ENCODE peak calls at places on chromosome 4, in four cellular contexts. One of them, this sample, is unnamed.

GRCh38 chr4:126458993-126459392 is 1144.2 kb downstream of the FAT4 start:
- DNase-seq in suprapubic skin: no peak
- DNase-seq in pancreas: no peak
- DNase-seq in Caco-2: no peak
- DNase-seq in this sample: no peak

GRCh38 chr4:184792950-184793555 is 32.7 kb downstream of the ACSL1 start:
- DNase-seq in suprapubic skin: no peak
- DNase-seq in pancreas: no peak
- DNase-seq in Caco-2: no peak
- DNase-seq in this sample: no peak

GRCh38 chr4:121190389-121190788 is 26.3 kb upstream of the TNIP3 start:
- DNase-seq in suprapubic skin: no peak
- DNase-seq in pancreas: no peak
- DNase-seq in Caco-2: no peak
- DNase-seq in this sample: no peak

GRCh38 chr4:33649015-33649414 is 2595.3 kb downstream of the ARAP2 start:
- DNase-seq in suprapubic skin: no peak
- DNase-seq in pancreas: no peak
- DNase-seq in Caco-2: peak; percentile 3
- DNase-seq in this sample: no peak

GRCh38 chr4:1057403-1057745 is 45.9 kb downstream of the FGFRL1 start:
- DNase-seq in suprapubic skin: peak; percentile 22
- DNase-seq in pancreas: no peak
- DNase-seq in Caco-2: no peak
- DNase-seq in this sample: no peak

GRCh38 chr4:65450899-65451298 is 219.4 kb downstream of the EPHA5 start:
- DNase-seq in suprapubic skin: no peak
- DNase-seq in pancreas: no peak
- DNase-seq in Caco-2: no peak
- DNase-seq in this sample: no peak

GRCh38 chr4:182354867-182355266 is 111.7 kb downstream of the TENM3 start:
- DNase-seq in suprapubic skin: no peak
- DNase-seq in pancreas: no peak
- DNase-seq in Caco-2: no peak
- DNase-seq in this sample: no peak

GRCh38 chr4:150310159-150310895 is 232.1 kb downstream of the DCLK2 start:
- DNase-seq in suprapubic skin: no peak
- DNase-seq in pancreas: no peak
- DNase-seq in Caco-2: no peak
- DNase-seq in this sample: no peak

GRCh38 chr4:173088144-173088543 is 80.5 kb upstream of the GALNT7 start:
- DNase-seq in suprapubic skin: no peak
- DNase-seq in pancreas: no peak
- DNase-seq in Caco-2: no peak
- DNase-seq in this sample: no peak

DNA sequence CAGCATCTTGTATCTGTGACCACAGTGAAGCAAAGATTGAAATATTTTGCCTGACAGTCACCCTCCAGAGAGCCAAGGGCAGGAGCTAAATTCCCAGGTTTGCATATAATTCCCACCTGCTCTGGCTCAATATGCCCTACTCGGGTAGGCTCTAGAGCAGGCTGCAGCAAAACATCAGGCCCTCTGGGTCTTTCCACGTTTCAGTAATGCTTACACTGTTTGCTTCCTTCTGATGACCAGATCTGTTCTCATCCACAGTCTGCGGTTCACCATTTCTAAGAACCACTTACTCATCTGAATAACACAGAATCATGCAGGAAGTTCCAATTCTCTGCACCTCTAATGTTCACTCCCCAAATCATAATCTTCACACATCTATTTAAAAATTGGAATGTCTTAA is 141.4 kb downstream of the PPP3CA start:
- DNase-seq in suprapubic skin: no peak
- DNase-seq in pancreas: no peak
- DNase-seq in Caco-2: no peak
- DNase-seq in this sample: no peak
- H3K4me3 ChIP-seq in suprapubic skin: no peak overlapping the region
- H3K4me3 ChIP-seq in pancreas: no peak overlapping the region
- H3K4me3 ChIP-seq in Caco-2: no peak overlapping the region
- H3K4me3 ChIP-seq in this sample: no peak overlapping the region

DNA sequence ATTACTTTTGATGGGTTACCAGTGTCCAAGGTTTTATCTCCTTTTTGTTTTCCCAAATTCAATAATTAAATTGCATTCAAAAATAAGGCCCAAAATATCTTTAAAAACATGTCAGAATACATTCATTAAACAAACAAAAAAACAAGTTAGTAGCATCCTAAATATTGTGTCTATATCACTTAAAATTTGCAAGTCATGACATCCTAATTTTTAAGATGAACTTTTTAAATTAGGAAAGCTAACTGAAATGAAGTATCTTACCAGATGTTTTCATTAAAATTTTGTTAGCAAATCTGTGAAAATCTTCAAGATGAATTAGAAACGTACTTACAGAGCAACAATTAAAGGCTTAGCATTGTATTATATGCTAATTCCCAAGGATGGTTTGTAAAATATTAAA is 962 bp upstream of the CFAP299 start:
- DNase-seq in suprapubic skin: no peak
- DNase-seq in pancreas: no peak
- DNase-seq in Caco-2: no peak
- DNase-seq in this sample: no peak
- H3K4me1 ChIP-seq in suprapubic skin: peaks cover 13% of the 10 kb centered on the region
- H3K4me1 ChIP-seq in pancreas: no peaks in the 10 kb centered on the region
- H3K4me1 ChIP-seq in Caco-2: peaks cover 4% of the 10 kb centered on the region
- H3K4me1 ChIP-seq in this sample: peaks cover 2% of the 10 kb centered on the region

GRCh38 chr4:3512279-3512678 is 19.9 kb downstream of the LRPAP1 start:
- DNase-seq in suprapubic skin: no peak
- DNase-seq in pancreas: no peak
- DNase-seq in Caco-2: no peak
- DNase-seq in this sample: no peak
- TF ChIP-seq CTCF in suprapubic skin: no peak
- TF ChIP-seq CTCF in pancreas: no peak
- TF ChIP-seq CTCF in Caco-2: no peak
- TF ChIP-seq CTCF in this sample: no peak

GRCh38 chr4:181004056-181004455 is 1239.1 kb upstream of the TENM3 start:
- DNase-seq in suprapubic skin: no peak
- DNase-seq in pancreas: no peak
- DNase-seq in Caco-2: no peak
- DNase-seq in this sample: no peak

GRCh38 chr4:181008164-181008563 is 1235.0 kb upstream of the TENM3 start:
- DNase-seq in suprapubic skin: no peak
- DNase-seq in pancreas: no peak
- DNase-seq in Caco-2: no peak
- DNase-seq in this sample: no peak

GRCh38 chr4:181007751-181008150 is 1235.5 kb upstream of the TENM3 start:
- DNase-seq in suprapubic skin: no peak
- DNase-seq in pancreas: no peak
- DNase-seq in Caco-2: no peak
- DNase-seq in this sample: no peak

GRCh38 chr4:181006509-181007290 is 1236.5 kb upstream of the TENM3 start:
- DNase-seq in suprapubic skin: no peak
- DNase-seq in pancreas: no peak
- DNase-seq in Caco-2: no peak
- DNase-seq in this sample: no peak
- H3K4me3 ChIP-seq in suprapubic skin: peak overlapping the region; percentile 36
- H3K4me3 ChIP-seq in pancreas: no peak overlapping the region
- H3K4me3 ChIP-seq in Caco-2: no peak overlapping the region
- H3K4me3 ChIP-seq in this sample: no peak overlapping the region

This sample was measured in lung.